ENCODE peak calls at places on chromosomes 11 and 22, in four cellular contexts. D is K562, T is Panc1, P is HepG2. M is an unnamed sample.
A peak's percentile ranks its signal among the peaks of the same experiment; 100 is the strongest.

GRCh38 chr22:37043828-37044538 is 7.6 kb upstream of the KCTD17 start:
- DNase-seq in D (peak; percentile 74), T (peak; percentile 24), P (peak; percentile 77), M (peak; percentile 47)

GRCh38 chr11:117984471-117984870 is 1.7 kb upstream of the IL10RA start:
- DNase-seq in D (no peak), T (no peak), P (no peak), M (no peak)

GRCh38 chr11:117426297-117426685 is 98.6 kb downstream of the CEP164 start:
- DNase-seq in D (peak; percentile 82), T (peak; percentile 55), P (peak; percentile 38), M (peak; percentile 21)

GRCh38 chr11:60130496-60130895 is 42.0 kb downstream of the MS4A2 start:
- DNase-seq in D (peak; percentile 35), T (no peak), P (peak; percentile 55), M (peak; percentile 47)

GRCh38 chr11:58301576-58301975 is 33.5 kb upstream of the OR10W1 start:
- DNase-seq in D (no peak), T (no peak), P (no peak), M (no peak)

GRCh38 chr11:73423506-73423905 is 47.3 kb downstream of the RELT start:
- DNase-seq in D (no peak), T (no peak), P (no peak), M (no peak)

GRCh38 chr11:69865707-69866106 is 46.5 kb upstream of the FGF3 start:
- DNase-seq in D (no peak), T (no peak), P (no peak), M (no peak)

GRCh38 chr11:72642815-72643511 is 31.3 kb downstream of the PDE2A start:
- DNase-seq in D (peak; percentile 83), T (peak; percentile 48), P (no peak), M (peak; percentile 32)

GRCh38 chr11:76706667-76707066 is 36.1 kb upstream of the LRRC32 start:
- DNase-seq in D (no peak), T (no peak), P (no peak), M (no peak)

GRCh38 chr11:75055511-75055910 is 41.2 kb downstream of the OR2AT4 start:
- DNase-seq in D (no peak), T (no peak), P (no peak), M (no peak)

GRCh38 chr11:13224324-13224723 is 53.3 kb upstream of the BMAL1 start:
- DNase-seq in D (no peak), T (no peak), P (no peak), M (no peak)

GRCh38 chr11:94885133-94885532 is 88.2 kb downstream of the CWC15 start:
- DNase-seq in D (no peak), T (no peak), P (no peak), M (no peak)

GRCh38 chr11:77127969-77128691 is at the start of gene MYO7A:
- DNase-seq in D (peak; percentile 77), T (no peak), P (peak; percentile 89), M (no peak)

GRCh38 chr11:17978553-17979287 is 34.1 kb downstream of the SERGEF start:
- DNase-seq in D (peak; percentile 63), T (peak; percentile 22), P (peak; percentile 59), M (no peak)

GRCh38 chr22:28801845-28802594 is 1.7 kb upstream of the XBP1 start:
- DNase-seq in D (peak; percentile 63), T (no peak), P (peak; percentile 87), M (no peak)

GRCh38 chr11:83827940-83828554 is 541.9 kb upstream of the CCDC90B start:
- DNase-seq in D (peak; percentile 20), T (peak; percentile 28), P (peak; percentile 42), M (peak; percentile 18)

GRCh38 chr11:130209944-130210854 is 50.6 kb downstream of the ST14 start:
- DNase-seq in D (no peak), T (no peak), P (no peak), M (no peak)

GRCh38 chr11:67268036-67268683 is 1.9 kb downstream of the GRK2 start:
- DNase-seq in D (no peak), T (no peak), P (no peak), M (no peak)

GRCh38 chr11:119316729-119317591 is at the start of gene MCAM:
- DNase-seq in D (peak; percentile 92), T (no peak), P (peak; percentile 41), M (no peak)

GRCh38 chr11:69535928-69536327 is 54.5 kb downstream of the LINC01488 start:
- DNase-seq in D (no peak), T (no peak), P (no peak), M (no peak)

GRCh38 chr11:78244546-78245315 is 56.0 kb downstream of the USP35 start:
- DNase-seq in D (no peak), T (no peak), P (no peak), M (no peak)

GRCh38 chr22:46117206-46118199 is 32.8 kb upstream of the PPARA start:
- DNase-seq in D (no peak), T (no peak), P (no peak), M (no peak)

GRCh38 chr22:22878801-22879674 is 8.6 kb upstream of the IGLL5 start:
- DNase-seq in D (peak; percentile 55), T (no peak), P (no peak), M (no peak)

GRCh38 chr22:22882033-22882717 is 5.4 kb upstream of the IGLL5 start:
- DNase-seq in D (peak; percentile 56), T (no peak), P (no peak), M (no peak)

GRCh38 chr22:22879675-22880029 is 8.0 kb upstream of the IGLL5 start:
- DNase-seq in D (no peak), T (no peak), P (no peak), M (no peak)

GRCh38 chr22:22881116-22882032 is 6.2 kb upstream of the IGLL5 start:
- DNase-seq in D (peak; percentile 56), T (no peak), P (no peak), M (no peak)

DNA sequence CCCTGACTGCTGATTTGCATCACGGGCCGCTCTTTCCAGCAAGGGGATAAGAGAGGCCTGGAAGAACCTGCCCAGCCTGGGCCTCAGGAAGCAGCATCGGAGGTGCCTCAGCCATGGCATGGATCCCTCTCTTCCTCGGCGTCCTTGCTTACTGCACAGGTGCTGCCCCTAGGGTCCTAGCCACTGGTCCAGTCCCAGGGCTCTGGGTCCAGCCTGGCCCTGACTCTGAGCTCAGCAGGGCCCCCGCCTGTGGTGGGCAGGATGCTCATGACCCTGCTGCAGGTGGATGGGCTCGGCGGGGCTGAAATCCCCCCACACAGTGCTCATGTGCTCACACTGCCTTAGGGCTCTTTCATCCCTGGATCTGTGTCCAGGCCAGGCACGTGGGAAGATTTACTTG is 7.0 kb upstream of the IGLL5 start:
- DNase-seq in D (peak; percentile 56), T (no peak), P (no peak), M (no peak)
- TF ChIP-seq TCF7L2 in D (no peak), T (no peak), P (no peak), M (no peak)

GRCh38 chr22:50445071-50445879 is 29.6 kb downstream of the SBF1 start:
- DNase-seq in D (no peak), T (no peak), P (no peak), M (no peak)

GRCh38 chr22:50447576-50448551 is 27.0 kb downstream of the SBF1 start:
- DNase-seq in D (no peak), T (no peak), P (no peak), M (no peak)

GRCh38 chr22:50445880-50446707 is 28.7 kb downstream of the SBF1 start:
- DNase-seq in D (no peak), T (no peak), P (no peak), M (no peak)

GRCh38 chr22:50444663-50445062 is 30.2 kb downstream of the SBF1 start:
- DNase-seq in D (no peak), T (no peak), P (no peak), M (peak; percentile 6)

GRCh38 chr22:50446708-50447575 is 27.9 kb downstream of the SBF1 start:
- DNase-seq in D (no peak), T (no peak), P (no peak), M (no peak)
- H3K4me3 ChIP-seq in D (no peak overlapping the region), T (no peak overlapping the region), P (no peak overlapping the region), M (no peak overlapping the region)

GRCh38 chr22:30206964-30207363 is 39.6 kb downstream of the LIF start:
- DNase-seq in D (no peak), T (peak; percentile 86), P (peak; percentile 85), M (peak; percentile 78)
- TF ChIP-seq TCF7L2 in D (no peak), T (no peak), P (no peak), M (no peak)

GRCh38 chr11:2886191-2886894 is 768 bp upstream of the CDKN1C start:
- DNase-seq in D (no peak), T (no peak), P (no peak), M (no peak)
- H3K4me3 ChIP-seq in D (no peak overlapping the region), T (peak overlapping the region; percentile 34), P (no peak overlapping the region), M (no peak overlapping the region)

M was measured in HCT116.